ENCODE peak calls at places on chromosomes 6 and 20, in seven cellular contexts. J is cardiac fibroblast, D is thyroid gland, O is neural progenitor cell, Z is fibroblast of lung, N is adrenal gland, Q is WERI-Rb-1. C is an unnamed sample.

GRCh38 chr6:110542311-110543024 is 66.1 kb upstream of the SLC22A16 start:
- DNase-seq in J (no peak), D (no peak), O (no peak), Z (no peak), N (no peak), Q (no peak), C (no peak)

GRCh38 chr20:33401922-33402369 is 627 bp upstream of the CDK5RAP1 start:
- DNase-seq in J (peak), D (no peak), O (no peak), Z (no peak), N (peak), Q (no peak), C (no peak)

GRCh38 chr6:36852481-36853147 is 13.4 kb upstream of the CPNE5 start:
- DNase-seq in J (peak), D (no peak), O (no peak), Z (peak), N (peak), Q (no peak), C (no peak)

GRCh38 chr20:62950741-62951140 is 1.8 kb upstream of the SLC17A9 start:
- DNase-seq in J (no peak), D (no peak), O (no peak), Z (no peak), N (no peak), Q (no peak), C (no peak)

GRCh38 chr20:47907031-47907670 is 121.9 kb upstream of the SULF2 start:
- DNase-seq in J (no peak), D (no peak), O (peak), Z (no peak), N (no peak), Q (no peak), C (no peak)

GRCh38 chr6:48560408-48560807 is 449.4 kb upstream of the PTCHD4 start:
- DNase-seq in J (peak), D (no peak), O (no peak), Z (peak), N (no peak), Q (no peak), C (peak)

GRCh38 chr6:123520208-123520607 is 116.5 kb downstream of the TRDN start:
- DNase-seq in J (peak), D (no peak), O (no peak), Z (peak), N (no peak), Q (no peak), C (no peak)

GRCh38 chr6:7868926-7869325 is 41.7 kb downstream of the TXNDC5 start:
- DNase-seq in J (no peak), D (no peak), O (peak), Z (no peak), N (no peak), Q (no peak), C (no peak)

GRCh38 chr20:62367483-62368302 is 581 bp upstream of the LAMA5 start:
- DNase-seq in J (no peak), D (peak), O (peak), Z (no peak), N (peak), Q (peak), C (no peak)

GRCh38 chr20:56630086-56630493 is 984 bp downstream of the TFAP2C start:
- DNase-seq in J (no peak), D (peak), O (peak), Z (peak), N (no peak), Q (no peak), C (no peak)

GRCh38 chr20:20018366-20018765 is 1.2 kb downstream of the NAA20 start:
- DNase-seq in J (no peak), D (no peak), O (no peak), Z (no peak), N (no peak), Q (no peak), C (no peak)

GRCh38 chr6:135280375-135281136 is 99.4 kb downstream of the MYB start:
- DNase-seq in J (peak), D (no peak), O (no peak), Z (peak), N (peak), Q (no peak), C (peak)

GRCh38 chr6:42406296-42407280 is 45.1 kb downstream of the TRERF1 start:
- DNase-seq in J (peak), D (no peak), O (peak), Z (peak), N (no peak), Q (no peak), C (no peak)

GRCh38 chr20:9352740-9353139 is 161.7 kb upstream of the LAMP5 start:
- DNase-seq in J (no peak), D (no peak), O (no peak), Z (no peak), N (no peak), Q (no peak), C (no peak)

GRCh38 chr6:43310624-43311023 is 2.0 kb upstream of the CRIP3 start:
- DNase-seq in J (no peak), D (no peak), O (no peak), Z (no peak), N (no peak), Q (no peak), C (no peak)

GRCh38 chr20:19257865-19258264 is 45.4 kb downstream of the SLC24A3 start:
- DNase-seq in J (no peak), D (no peak), O (no peak), Z (no peak), N (no peak), Q (no peak), C (no peak)

GRCh38 chr6:105199711-105200110 is 19.9 kb upstream of the POPDC3 start:
- DNase-seq in J (no peak), D (no peak), O (no peak), Z (no peak), N (no peak), Q (no peak), C (no peak)

GRCh38 chr20:46145646-46146045 is 27.5 kb downstream of the CD40 start:
- DNase-seq in J (no peak), D (no peak), O (peak), Z (no peak), N (no peak), Q (peak), C (no peak)

GRCh38 chr6:166313255-166314070 is 5.3 kb upstream of the PRR18 start:
- DNase-seq in J (peak), D (peak), O (peak), Z (peak), N (peak), Q (peak), C (no peak)

GRCh38 chr6:39927159-39927558 is 7.1 kb downstream of the MOCS1 start:
- DNase-seq in J (peak), D (no peak), O (no peak), Z (peak), N (peak), Q (no peak), C (no peak)

GRCh38 chr20:16761305-16761829 is 13.2 kb downstream of the OTOR start:
- DNase-seq in J (peak), D (peak), O (peak), Z (peak), N (peak), Q (peak), C (peak)

GRCh38 chr6:125197795-125198269 is 44.3 kb downstream of the TPD52L1 start:
- DNase-seq in J (peak), D (peak), O (no peak), Z (peak), N (peak), Q (no peak), C (peak)

GRCh38 chr6:122833229-122833556 is 44.1 kb downstream of the SMPDL3A start:
- DNase-seq in J (no peak), D (no peak), O (peak), Z (peak), N (no peak), Q (peak), C (no peak)

GRCh38 chr20:58877374-58878360 is 25.2 kb downstream of the GNAS start:
- DNase-seq in J (no peak), D (peak), O (peak), Z (no peak), N (no peak), Q (peak), C (no peak)

GRCh38 chr6:102398788-102399390 is 1005.4 kb downstream of the GRIK2 start:
- DNase-seq in J (no peak), D (no peak), O (no peak), Z (no peak), N (no peak), Q (no peak), C (no peak)

GRCh38 chr6:109050012-109050411 is 44.6 kb downstream of the SESN1 start:
- DNase-seq in J (no peak), D (no peak), O (no peak), Z (no peak), N (no peak), Q (no peak), C (no peak)

GRCh38 chr6:167558213-167558869 is 233.5 kb downstream of the TTLL2 start:
- DNase-seq in J (no peak), D (no peak), O (no peak), Z (no peak), N (no peak), Q (no peak), C (no peak)

GRCh38 chr6:4732691-4733315 is 43.4 kb upstream of the CDYL start:
- DNase-seq in J (peak), D (peak), O (peak), Z (peak), N (peak), Q (no peak), C (peak)

GRCh38 chr6:3388786-3389185 is 68.1 kb downstream of the SLC22A23 start:
- DNase-seq in J (no peak), D (no peak), O (no peak), Z (no peak), N (no peak), Q (no peak), C (no peak)

GRCh38 chr6:444653-445275 is 53.2 kb downstream of the IRF4 start:
- DNase-seq in J (no peak), D (no peak), O (no peak), Z (no peak), N (no peak), Q (no peak), C (no peak)

GRCh38 chr6:140071115-140071514 is 696.7 kb upstream of the CITED2 start:
- DNase-seq in J (peak), D (peak), O (no peak), Z (peak), N (no peak), Q (no peak), C (no peak)

GRCh38 chr6:150373260-150373701 is 4.5 kb downstream of the IYD start:
- DNase-seq in J (peak), D (peak), O (no peak), Z (peak), N (no peak), Q (no peak), C (peak)

GRCh38 chr6:154579046-154579823 is 68.8 kb upstream of the CNKSR3 start:
- DNase-seq in J (peak), D (no peak), O (no peak), Z (peak), N (peak), Q (no peak), C (peak)

GRCh38 chr6:53828215-53828614 is 33.4 kb downstream of the LRRC1 start:
- DNase-seq in J (no peak), D (no peak), O (no peak), Z (no peak), N (no peak), Q (no peak), C (no peak)

GRCh38 chr6:14417377-14417776 is 299.8 kb downstream of the CD83 start:
- DNase-seq in J (peak), D (no peak), O (no peak), Z (no peak), N (no peak), Q (no peak), C (no peak)

GRCh38 chr20:846894-847278 is 13.4 kb downstream of the FAM110A start:
- DNase-seq in J (no peak), D (no peak), O (no peak), Z (no peak), N (peak), Q (no peak), C (no peak)
- H3K4me3 ChIP-seq in J (no peak), D (no peak), O (no peak), Z (no peak), N (no peak), Q (no peak), C (no peak)

GRCh38 chr6:142377112-142377848 is 75.5 kb downstream of the ADGRG6 start:
- DNase-seq in J (no peak), D (no peak), O (peak), Z (peak), N (no peak), Q (peak), C (no peak)
- H3K4me3 ChIP-seq in J (no peak), D (no peak), O (no peak), Z (no peak), N (no peak), Q (no peak), C (no peak)

DNA sequence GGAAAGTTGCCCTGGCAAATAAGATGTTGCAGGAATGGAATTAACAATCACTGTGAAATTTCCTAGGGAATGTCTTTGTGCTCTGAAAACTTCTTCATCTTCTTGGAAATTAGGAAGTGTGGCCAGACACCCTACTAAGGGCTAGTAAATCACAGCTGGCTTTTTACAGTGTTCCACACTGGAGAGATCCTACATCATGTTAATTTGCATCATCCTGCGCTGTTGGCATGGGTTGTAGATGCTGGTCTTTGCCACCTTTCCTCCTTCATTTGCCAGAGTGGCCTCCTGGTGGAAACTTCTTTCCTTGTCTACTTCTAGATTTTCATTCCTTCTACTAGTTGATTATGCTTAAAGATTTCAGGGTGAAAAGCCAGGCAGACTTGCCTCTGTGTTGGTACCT is 2.7 kb downstream of the TNFAIP3 start:
- DNase-seq in J (no peak), D (no peak), O (no peak), Z (no peak), N (no peak), Q (no peak), C (no peak)
- H3K4me3 ChIP-seq in J (no peak), D (no peak), O (no peak), Z (no peak), N (no peak), Q (no peak), C (peak)

DNA sequence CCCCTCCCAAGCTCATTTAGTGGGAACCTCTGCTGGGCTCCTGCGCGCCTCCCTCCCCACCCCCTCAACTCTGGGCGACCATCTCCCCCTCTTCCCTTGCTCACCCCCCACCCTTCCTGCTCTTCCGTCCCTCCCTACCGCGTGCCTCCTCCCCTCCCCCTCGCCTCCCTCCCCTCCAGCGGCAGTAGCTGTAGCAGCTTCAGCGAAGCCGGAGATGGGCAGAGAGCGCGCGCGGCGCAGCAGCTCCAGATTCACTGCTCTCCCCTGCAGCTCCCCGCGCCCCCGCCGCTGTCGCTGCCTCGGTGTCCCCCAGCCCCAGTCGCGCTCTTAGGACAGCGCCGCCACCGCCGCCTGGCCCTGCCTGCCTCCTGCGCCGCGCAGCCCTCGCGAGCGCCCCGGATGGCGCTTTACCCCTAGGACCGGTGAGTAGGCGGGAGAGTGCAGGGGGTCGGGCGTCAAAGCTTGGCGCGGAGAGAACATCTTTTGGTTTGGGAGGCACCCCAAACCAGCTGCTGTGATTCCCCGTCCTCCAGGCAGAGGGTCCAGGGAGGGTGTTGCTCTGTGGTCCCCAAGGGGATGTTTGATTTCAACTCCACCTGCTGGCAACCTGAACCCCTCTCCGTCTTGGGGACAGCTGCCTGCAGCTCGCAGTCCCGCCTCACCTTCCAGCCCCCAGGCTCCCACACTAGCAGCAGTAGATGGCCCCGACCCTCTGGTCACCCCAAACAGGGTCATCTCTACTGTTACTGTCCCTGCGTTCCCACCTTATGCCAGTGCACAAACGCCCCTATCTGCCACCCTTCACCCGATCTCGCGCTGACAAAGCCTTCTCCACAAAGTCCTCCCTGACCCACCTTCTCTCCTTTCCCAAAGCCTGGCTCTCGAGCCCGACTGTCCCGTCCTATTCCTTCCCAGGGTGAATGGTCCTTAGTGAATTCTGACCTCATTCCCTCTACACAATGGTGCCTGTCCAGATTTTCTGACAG is at the start of gene FUT9:
- DNase-seq in J (no peak), D (no peak), O (peak), Z (peak), N (no peak), Q (peak), C (no peak)
- H3K4me3 ChIP-seq in J (no peak), D (no peak), O (peak), Z (no peak), N (no peak), Q (peak), C (no peak)

GRCh38 chr20:37201827-37202162 is 22.4 kb upstream of the MROH8 start:
- DNase-seq in J (no peak), D (no peak), O (no peak), Z (no peak), N (no peak), Q (no peak), C (no peak)
- H3K4me3 ChIP-seq in J (no peak), D (no peak), O (no peak), Z (no peak), N (no peak), Q (no peak), C (no peak)

DNA sequence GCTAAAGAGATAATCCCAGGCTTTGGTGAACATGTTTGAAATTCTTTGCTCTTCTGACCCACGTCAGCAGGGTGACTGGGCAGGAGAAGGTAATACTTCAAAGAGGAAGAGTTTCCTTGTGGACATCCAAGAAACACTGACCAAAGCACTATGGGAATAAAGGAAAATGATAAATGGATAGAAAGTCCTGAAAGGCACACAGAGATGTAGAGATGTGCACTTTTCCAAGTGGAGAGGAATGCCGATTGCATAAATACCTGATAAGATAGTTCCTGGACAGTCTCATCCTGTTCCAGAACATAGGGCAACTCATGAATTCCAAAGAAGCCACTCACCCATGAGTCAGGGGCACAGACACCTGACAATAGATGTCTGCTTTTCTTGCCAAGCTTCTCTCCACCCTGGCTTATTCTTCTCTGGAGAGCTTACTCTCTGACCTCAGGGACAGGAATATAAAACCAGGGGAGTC is 191.3 kb upstream of the FOXA2 start:
- DNase-seq in J (peak), D (no peak), O (no peak), Z (peak), N (peak), Q (no peak), C (no peak)
- H3K4me3 ChIP-seq in J (no peak), D (no peak), O (no peak), Z (no peak), N (no peak), Q (no peak), C (no peak)

DNA sequence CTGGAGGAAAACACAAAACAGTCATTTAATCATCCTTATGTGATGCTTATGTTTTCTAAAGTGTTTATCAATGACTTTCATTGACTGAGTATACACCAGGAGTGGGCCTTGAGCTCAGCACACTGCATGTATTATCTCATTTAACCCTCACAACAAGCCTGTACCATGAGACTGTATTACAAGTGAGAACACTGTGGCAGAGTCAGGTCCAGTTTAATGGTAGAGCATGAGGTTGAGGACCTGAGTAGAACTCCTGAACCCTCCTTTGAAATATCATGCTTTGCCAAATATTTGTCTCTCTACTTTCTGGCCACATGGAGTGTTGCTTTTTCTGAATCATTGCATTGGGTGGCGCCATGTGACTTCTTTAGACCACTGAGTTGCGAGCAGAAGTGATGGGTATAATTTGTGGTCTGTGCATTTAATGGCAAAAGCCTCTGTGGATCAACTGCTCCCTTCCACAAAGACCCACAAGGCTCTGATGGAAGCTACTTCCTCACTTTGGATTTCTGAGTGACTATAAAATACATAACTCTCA is 65.0 kb upstream of the SIRPG start:
- DNase-seq in J (no peak), D (no peak), O (no peak), Z (no peak), N (no peak), Q (no peak), C (no peak)
- H3K4me3 ChIP-seq in J (no peak), D (no peak), O (no peak), Z (no peak), N (no peak), Q (no peak), C (no peak)